ENCODE peak calls at places on chromosome 22, in eight cellular contexts. V is WTC11, U is Calu3, L is ELF-1, G is anterior cingulate cortex, K is Daoy, R is NCI-H2081, A is T-helper 1 cell. P is an unnamed sample.

GRCh38 chr22:38469306-38469781 is 1.4 kb downstream of the KDELR3 start:
- DNase-seq in U (no peak), L (no peak), G (no peak), R (no peak), V (no peak), A (no peak), K (no peak), P (no peak)

GRCh38 chr22:26436903-26437515 is 7.9 kb downstream of the ASPHD2 start:
- DNase-seq in G (no peak), K (no peak), V (no peak), R (no peak), A (no peak), L (no peak), U (no peak), P (no peak)

GRCh38 chr22:48121984-48122383 is 1359.5 kb downstream of the TBC1D22A start:
- DNase-seq in R (no peak), A (no peak), L (no peak), V (no peak), G (no peak), K (no peak), U (no peak), P (no peak)

GRCh38 chr22:25051983-25052710 is 99.6 kb downstream of the KIAA1671 start:
- DNase-seq in G (no peak), K (no peak), L (no peak), U (no peak), A (no peak), R (peak; percentile 67), V (no peak), P (peak; percentile 14)

GRCh38 chr22:39653787-39654077 is 83.2 kb downstream of the CACNA1I start:
- DNase-seq in K (no peak), G (no peak), R (no peak), L (no peak), A (no peak), U (no peak), V (no peak), P (no peak)

GRCh38 chr22:44168206-44168605 is 12.5 kb upstream of the PARVG start:
- DNase-seq in L (no peak), K (no peak), G (no peak), A (no peak), R (no peak), V (no peak), U (no peak), P (no peak)

GRCh38 chr22:42676059-42676607 is 26.9 kb upstream of the CYB5R3 start:
- DNase-seq in L (no peak), V (no peak), R (no peak), K (no peak), G (no peak), U (no peak), A (no peak), P (no peak)

GRCh38 chr22:49739138-49739537 is 88.5 kb downstream of the BRD1 start:
- DNase-seq in V (no peak), K (no peak), L (no peak), G (no peak), U (no peak), A (no peak), R (no peak), P (no peak)

P was measured in RPMI7951.